ENCODE peak calls at places on chromosomes 1 and 21, in five cellular contexts. M, R, W, F and N are unnamed samples.

GRCh38 chr1:183105449-183105848 is 80.6 kb upstream of the LAMC2 start:
- DNase-seq in M (no peak), R (no peak), W (no peak), F (no peak), N (no peak)

GRCh38 chr1:240878631-240879030 is 266.7 kb upstream of the GREM2 start:
- DNase-seq in M (no peak), R (no peak), W (no peak), F (no peak), N (no peak)

GRCh38 chr1:8137406-8138244 is 111.5 kb upstream of the ERRFI1 start:
- DNase-seq in M (no peak), R (no peak), W (no peak), F (no peak), N (peak)

GRCh38 chr21:41488080-41488479 is 19.9 kb downstream of the TMPRSS2 start:
- DNase-seq in M (no peak), R (no peak), W (no peak), F (no peak), N (no peak)

GRCh38 chr1:177517556-177517955 is 346.8 kb downstream of the BRINP2 start:
- DNase-seq in M (no peak), R (no peak), W (no peak), F (no peak), N (no peak)

GRCh38 chr1:16275591-16275990 is 38.6 kb upstream of the CPLANE2 start:
- DNase-seq in M (no peak), R (no peak), W (no peak), F (no peak), N (no peak)

GRCh38 chr1:76901158-76901767 is 34.0 kb downstream of the ST6GALNAC5 start:
- DNase-seq in M (peak), R (peak), W (peak), F (peak), N (peak)

GRCh38 chr1:207959141-207959825 is 48.4 kb upstream of the CD34 start:
- DNase-seq in M (no peak), R (no peak), W (no peak), F (peak), N (no peak)

GRCh38 chr1:57109247-57109646 is 143.4 kb upstream of the C8B start:
- DNase-seq in M (no peak), R (no peak), W (no peak), F (no peak), N (no peak)

GRCh38 chr1:217526636-217527035 is 104.3 kb downstream of the GPATCH2 start:
- DNase-seq in M (no peak), R (no peak), W (no peak), F (no peak), N (no peak)

GRCh38 chr1:208528577-208529240 is 284.5 kb upstream of the PLXNA2 start:
- DNase-seq in M (no peak), R (no peak), W (no peak), F (no peak), N (no peak)

GRCh38 chr1:40308036-40308727 is 8.9 kb downstream of the COL9A2 start:
- DNase-seq in M (no peak), R (no peak), W (no peak), F (no peak), N (no peak)

GRCh38 chr1:86774305-86775304 is 70.2 kb downstream of the SH3GLB1 start:
- DNase-seq in M (peak), R (peak), W (peak), F (no peak), N (peak)

GRCh38 chr1:96498744-96499143 is 222.8 kb upstream of the PTBP2 start:
- DNase-seq in M (no peak), R (no peak), W (no peak), F (no peak), N (no peak)

GRCh38 chr21:29613877-29614276 is 315.2 kb downstream of the BACH1 start:
- DNase-seq in M (no peak), R (no peak), W (no peak), F (no peak), N (no peak)

GRCh38 chr1:97332716-97333115 is 588.1 kb downstream of the DPYD start:
- DNase-seq in M (no peak), R (no peak), W (no peak), F (no peak), N (no peak)

GRCh38 chr1:175045097-175045496 is 21.9 kb upstream of the MRPS14 start:
- DNase-seq in M (no peak), R (no peak), W (no peak), F (no peak), N (no peak)

GRCh38 chr1:60073605-60074278 is at the start of gene C1orf87:
- DNase-seq in M (no peak), R (peak), W (no peak), F (no peak), N (no peak)

GRCh38 chr1:19802269-19802668 is 2.6 kb upstream of the TMCO4 start:
- DNase-seq in M (no peak), R (no peak), W (no peak), F (no peak), N (no peak)

GRCh38 chr1:186474208-186474607 is 13.3 kb upstream of the PDC start:
- DNase-seq in M (no peak), R (no peak), W (no peak), F (no peak), N (no peak)

GRCh38 chr21:27219068-27219467 is 252.2 kb upstream of the ADAMTS5 start:
- DNase-seq in M (no peak), R (no peak), W (no peak), F (no peak), N (no peak)

GRCh38 chr1:59707216-59707615 is 107.5 kb upstream of the HOOK1 start:
- DNase-seq in M (no peak), R (no peak), W (no peak), F (no peak), N (no peak)

GRCh38 chr1:156490401-156491032 is 10.1 kb downstream of the MEF2D start:
- DNase-seq in M (no peak), R (no peak), W (no peak), F (peak), N (no peak)

GRCh38 chr1:24169286-24169685 is 17.8 kb downstream of the IFNLR1 start:
- DNase-seq in M (no peak), R (no peak), W (no peak), F (no peak), N (no peak)

GRCh38 chr1:19009882-19010321 is 53.4 kb upstream of the IFFO2 start:
- DNase-seq in M (peak), R (no peak), W (no peak), F (no peak), N (peak)

GRCh38 chr1:162726539-162726938 is 64.0 kb upstream of the HSD17B7 start:
- DNase-seq in M (no peak), R (no peak), W (no peak), F (no peak), N (no peak)

GRCh38 chr1:223829678-223830077 is 16.1 kb downstream of the TP53BP2 start:
- DNase-seq in M (no peak), R (no peak), W (no peak), F (no peak), N (no peak)

GRCh38 chr1:25548601-25549000 is 5.2 kb downstream of the LDLRAP1 start:
- DNase-seq in M (no peak), R (no peak), W (no peak), F (no peak), N (no peak)

GRCh38 chr1:14745321-14745720 is 146.8 kb downstream of the KAZN start:
- DNase-seq in M (no peak), R (no peak), W (no peak), F (no peak), N (no peak)

GRCh38 chr1:210239295-210240155 is 6.9 kb downstream of the SERTAD4 start:
- DNase-seq in M (peak), R (no peak), W (no peak), F (peak), N (peak)

GRCh38 chr1:68448365-68448764 is 1.4 kb downstream of the RPE65 start:
- DNase-seq in M (peak), R (no peak), W (no peak), F (no peak), N (no peak)

GRCh38 chr1:75130312-75130677 is 3.9 kb upstream of the LHX8 start:
- DNase-seq in M (no peak), R (no peak), W (no peak), F (peak), N (no peak)

GRCh38 chr1:117051224-117052064 is 8.7 kb upstream of the TTF2 start:
- DNase-seq in M (no peak), R (no peak), W (peak), F (no peak), N (no peak)

GRCh38 chr1:224540535-224540934 is 75.6 kb upstream of the CNIH3 start:
- DNase-seq in M (no peak), R (no peak), W (no peak), F (no peak), N (no peak)

GRCh38 chr21:28142692-28143091 is 850.0 kb downstream of the LTN1 start:
- DNase-seq in M (no peak), R (no peak), W (no peak), F (no peak), N (no peak)

GRCh38 chr1:200873671-200874397 is 1.1 kb downstream of the GPR25 start:
- DNase-seq in M (no peak), R (no peak), W (no peak), F (no peak), N (no peak)

GRCh38 chr1:168726311-168726710 is 2.7 kb downstream of the DPT start:
- DNase-seq in M (no peak), R (no peak), W (no peak), F (no peak), N (no peak)
- TF ChIP-seq FOXM1 in M (no peak), R (no peak), W (no peak), F (no peak), N (no peak)

DNA sequence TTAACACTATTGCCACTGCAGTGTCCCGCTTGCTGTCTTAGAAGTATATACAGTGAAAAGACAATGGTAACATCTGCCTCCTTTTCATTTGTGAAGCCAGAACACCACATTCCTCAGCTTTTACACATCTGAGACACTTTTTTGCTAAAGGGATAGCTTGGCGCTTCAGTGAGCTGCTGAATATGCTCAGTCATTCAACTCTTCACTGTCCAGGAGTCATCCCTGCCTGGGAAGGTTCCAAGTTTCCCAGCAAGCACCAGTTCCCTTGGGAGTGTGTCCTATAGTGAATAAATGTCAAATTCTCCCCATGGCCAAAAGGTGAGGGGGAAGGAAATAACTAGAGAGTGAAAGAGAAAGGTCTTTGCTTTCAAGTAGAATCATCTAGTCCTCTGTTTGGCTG is 25.4 kb upstream of the RBBP5 start:
- DNase-seq in M (no peak), R (no peak), W (no peak), F (no peak), N (no peak)
- TF ChIP-seq FOXM1 in M (no peak), R (no peak), W (no peak), F (no peak), N (no peak)

GRCh38 chr21:45335761-45336534 is 48.3 kb upstream of the POFUT2 start:
- DNase-seq in M (no peak), R (no peak), W (no peak), F (no peak), N (no peak)

GRCh38 chr21:45336535-45336810 is 48.8 kb upstream of the POFUT2 start:
- DNase-seq in M (no peak), R (no peak), W (no peak), F (no peak), N (no peak)

GRCh38 chr21:45335151-45335760 is 47.6 kb upstream of the POFUT2 start:
- DNase-seq in M (no peak), R (no peak), W (no peak), F (no peak), N (no peak)

GRCh38 chr21:45338326-45339017 is 50.8 kb upstream of the POFUT2 start:
- DNase-seq in M (no peak), R (no peak), W (no peak), F (no peak), N (no peak)

GRCh38 chr21:45336870-45337269 is 49.2 kb upstream of the POFUT2 start:
- DNase-seq in M (no peak), R (no peak), W (no peak), F (no peak), N (no peak)
- TF ChIP-seq FOXM1 in M (no peak), R (no peak), W (no peak), F (no peak), N (no peak)

GRCh38 chr1:229620876-229621275 is 5.0 kb downstream of the TAF5L start:
- DNase-seq in M (no peak), R (no peak), W (no peak), F (no peak), N (no peak)

GRCh38 chr1:229619002-229619401 is 6.9 kb downstream of the TAF5L start:
- DNase-seq in M (no peak), R (no peak), W (no peak), F (no peak), N (no peak)

GRCh38 chr1:229619614-229620013 is 6.3 kb downstream of the TAF5L start:
- DNase-seq in M (no peak), R (no peak), W (no peak), F (no peak), N (no peak)

GRCh38 chr1:229613938-229614337 is 12.0 kb downstream of the TAF5L start:
- DNase-seq in M (no peak), R (no peak), W (no peak), F (no peak), N (no peak)

GRCh38 chr1:229617351-229618100 is 8.4 kb downstream of the TAF5L start:
- DNase-seq in M (no peak), R (no peak), W (no peak), F (no peak), N (no peak)
- TF ChIP-seq FOXM1 in M (no peak), R (no peak), W (no peak), F (no peak), N (no peak)

GRCh38 chr1:46517010-46517600 is 27.5 kb downstream of the DMBX1 start:
- DNase-seq in M (no peak), R (peak), W (no peak), F (no peak), N (no peak)

GRCh38 chr1:46521417-46521816 is 30.0 kb downstream of the KNCN start:
- DNase-seq in M (no peak), R (no peak), W (no peak), F (no peak), N (no peak)

GRCh38 chr1:46520063-46520911 is 30.7 kb downstream of the DMBX1 start:
- DNase-seq in M (no peak), R (peak), W (no peak), F (no peak), N (peak)

GRCh38 chr1:46517932-46518498 is 28.4 kb downstream of the DMBX1 start:
- DNase-seq in M (no peak), R (no peak), W (no peak), F (no peak), N (no peak)

GRCh38 chr1:46519209-46519608 is 29.6 kb downstream of the DMBX1 start:
- DNase-seq in M (no peak), R (no peak), W (no peak), F (no peak), N (no peak)
- TF ChIP-seq FOXM1 in M (no peak), R (no peak), W (no peak), F (no peak), N (no peak)

GRCh38 chr1:79929356-79929755 is 922.8 kb upstream of the ADGRL4 start:
- DNase-seq in M (no peak), R (no peak), W (no peak), F (no peak), N (no peak)
- TF ChIP-seq FOXM1 in M (no peak), R (no peak), W (no peak), F (no peak), N (no peak)